ENCODE peak calls at places on chromosomes 16 and 17, in six cellular contexts. One of them, this sample, is unnamed.

GRCh38 chr17:69870091-69870530 is 204.9 kb upstream of the KCNJ16 start:
- DNase-seq in astrocyte of the spinal cord: peak; percentile 88
- DNase-seq in choroid plexus epithelial cell: peak; percentile 44
- DNase-seq in Peyer's patch: no peak
- DNase-seq in MCF 10A: peak; percentile 24
- DNase-seq in OCI-LY7: peak; percentile 6
- DNase-seq in this sample: no peak

GRCh38 chr17:82449883-82450356 is 632 bp downstream of the CYBC1 start:
- DNase-seq in astrocyte of the spinal cord: no peak
- DNase-seq in Peyer's patch: peak; percentile 43
- DNase-seq in MCF 10A: no peak
- DNase-seq in OCI-LY7: no peak
- DNase-seq in choroid plexus epithelial cell: no peak
- DNase-seq in this sample: no peak

GRCh38 chr17:37056622-37057021 is 107.9 kb downstream of the AATF start:
- DNase-seq in OCI-LY7: no peak
- DNase-seq in Peyer's patch: no peak
- DNase-seq in choroid plexus epithelial cell: no peak
- DNase-seq in astrocyte of the spinal cord: no peak
- DNase-seq in MCF 10A: no peak
- DNase-seq in this sample: no peak

GRCh38 chr16:27441276-27441675 is 39.3 kb downstream of the IL21R start:
- DNase-seq in Peyer's patch: no peak
- DNase-seq in choroid plexus epithelial cell: no peak
- DNase-seq in astrocyte of the spinal cord: no peak
- DNase-seq in OCI-LY7: no peak
- DNase-seq in MCF 10A: no peak
- DNase-seq in this sample: no peak

GRCh38 chr16:72791786-72792185 is 256.1 kb downstream of the ZFHX3 start:
- DNase-seq in astrocyte of the spinal cord: no peak
- DNase-seq in OCI-LY7: no peak
- DNase-seq in Peyer's patch: no peak
- DNase-seq in choroid plexus epithelial cell: no peak
- DNase-seq in MCF 10A: no peak
- DNase-seq in this sample: peak; percentile 13

GRCh38 chr17:80892900-80893603 is 98.6 kb upstream of the CHMP6 start:
- DNase-seq in MCF 10A: peak; percentile 98
- DNase-seq in OCI-LY7: no peak
- DNase-seq in astrocyte of the spinal cord: peak; percentile 80
- DNase-seq in choroid plexus epithelial cell: peak; percentile 48
- DNase-seq in Peyer's patch: no peak
- DNase-seq in this sample: no peak

GRCh38 chr16:59905628-59906027 is 1171.5 kb upstream of the GOT2 start:
- DNase-seq in OCI-LY7: no peak
- DNase-seq in MCF 10A: peak; percentile 83
- DNase-seq in choroid plexus epithelial cell: peak; percentile 38
- DNase-seq in Peyer's patch: no peak
- DNase-seq in astrocyte of the spinal cord: peak; percentile 13
- DNase-seq in this sample: no peak

GRCh38 chr16:1428511-1428910 is 2.4 kb upstream of the PERCC1 start:
- DNase-seq in OCI-LY7: peak; percentile 49
- DNase-seq in choroid plexus epithelial cell: peak; percentile 27
- DNase-seq in Peyer's patch: peak; percentile 60
- DNase-seq in MCF 10A: peak; percentile 68
- DNase-seq in astrocyte of the spinal cord: no peak
- DNase-seq in this sample: no peak

GRCh38 chr17:63445571-63446217 is 412 bp downstream of the CYB561 start:
- DNase-seq in MCF 10A: peak; percentile 71
- DNase-seq in Peyer's patch: no peak
- DNase-seq in astrocyte of the spinal cord: no peak
- DNase-seq in choroid plexus epithelial cell: peak; percentile 43
- DNase-seq in OCI-LY7: no peak
- DNase-seq in this sample: peak; percentile 75
- TF ChIP-seq CTCF in MCF 10A: peak; percentile 64
- TF ChIP-seq CTCF in Peyer's patch: peak; percentile 60
- TF ChIP-seq CTCF in astrocyte of the spinal cord: peak; percentile 42
- TF ChIP-seq CTCF in choroid plexus epithelial cell: peak; percentile 22
- TF ChIP-seq CTCF in OCI-LY7: peak; percentile 17
- TF ChIP-seq CTCF in this sample: peak; percentile 41

DNA sequence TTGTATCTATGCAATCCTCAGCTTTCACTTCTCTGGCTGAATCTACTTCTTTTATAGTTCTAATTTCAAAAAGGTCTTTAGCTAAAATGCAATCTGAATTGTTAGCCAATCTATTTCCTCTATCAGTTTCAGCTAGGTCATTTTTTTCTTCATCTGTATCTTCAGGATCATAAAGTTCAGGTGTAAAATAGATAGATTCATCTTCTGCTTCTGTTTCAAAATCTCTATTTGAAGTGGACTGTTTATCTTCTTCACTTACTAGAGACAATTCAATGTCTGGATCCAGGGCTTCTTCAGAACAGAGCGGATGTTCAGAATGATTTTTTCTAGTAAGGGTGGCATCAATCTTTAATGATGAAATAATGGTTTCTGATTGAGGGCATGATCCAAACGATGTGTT is 92.4 kb upstream of the NACA2 start:
- DNase-seq in choroid plexus epithelial cell: no peak
- DNase-seq in OCI-LY7: no peak
- DNase-seq in Peyer's patch: no peak
- DNase-seq in MCF 10A: no peak
- DNase-seq in astrocyte of the spinal cord: no peak
- DNase-seq in this sample: no peak
- TF ChIP-seq CTCF in choroid plexus epithelial cell: no peak
- TF ChIP-seq CTCF in OCI-LY7: no peak
- TF ChIP-seq CTCF in Peyer's patch: no peak
- TF ChIP-seq CTCF in MCF 10A: no peak
- TF ChIP-seq CTCF in astrocyte of the spinal cord: no peak
- TF ChIP-seq CTCF in this sample: no peak

GRCh38 chr17:72588961-72589360 is 468.1 kb downstream of the SOX9 start:
- DNase-seq in astrocyte of the spinal cord: peak; percentile 64
- DNase-seq in OCI-LY7: no peak
- DNase-seq in choroid plexus epithelial cell: no peak
- DNase-seq in MCF 10A: peak; percentile 92
- DNase-seq in Peyer's patch: no peak
- DNase-seq in this sample: peak; percentile 80
- TF ChIP-seq CTCF in astrocyte of the spinal cord: no peak
- TF ChIP-seq CTCF in OCI-LY7: no peak
- TF ChIP-seq CTCF in choroid plexus epithelial cell: no peak
- TF ChIP-seq CTCF in MCF 10A: no peak
- TF ChIP-seq CTCF in Peyer's patch: no peak
- TF ChIP-seq CTCF in this sample: no peak

GRCh38 chr17:8016632-8017424 is 14.4 kb downstream of the GUCY2D start:
- DNase-seq in astrocyte of the spinal cord: peak; percentile 15
- DNase-seq in choroid plexus epithelial cell: peak; percentile 49
- DNase-seq in Peyer's patch: peak; percentile 29
- DNase-seq in MCF 10A: peak; percentile 87
- DNase-seq in OCI-LY7: peak; percentile 50
- DNase-seq in this sample: no peak
- TF ChIP-seq CTCF in astrocyte of the spinal cord: peak; percentile 50
- TF ChIP-seq CTCF in choroid plexus epithelial cell: peak; percentile 85
- TF ChIP-seq CTCF in Peyer's patch: peak; percentile 57
- TF ChIP-seq CTCF in MCF 10A: peak; percentile 90
- TF ChIP-seq CTCF in OCI-LY7: peak; percentile 82
- TF ChIP-seq CTCF in this sample: peak; percentile 78

GRCh38 chr17:4155980-4156620 is 13.1 kb downstream of the CYB5D2 start:
- DNase-seq in choroid plexus epithelial cell: no peak
- DNase-seq in astrocyte of the spinal cord: no peak
- DNase-seq in Peyer's patch: no peak
- DNase-seq in MCF 10A: no peak
- DNase-seq in OCI-LY7: no peak
- DNase-seq in this sample: no peak

GRCh38 chr17:4148611-4149308 is 5.8 kb downstream of the CYB5D2 start:
- DNase-seq in Peyer's patch: no peak
- DNase-seq in MCF 10A: no peak
- DNase-seq in astrocyte of the spinal cord: no peak
- DNase-seq in choroid plexus epithelial cell: no peak
- DNase-seq in OCI-LY7: no peak
- DNase-seq in this sample: no peak

GRCh38 chr17:4150106-4150505 is 7.1 kb downstream of the CYB5D2 start:
- DNase-seq in choroid plexus epithelial cell: no peak
- DNase-seq in OCI-LY7: no peak
- DNase-seq in astrocyte of the spinal cord: no peak
- DNase-seq in MCF 10A: no peak
- DNase-seq in Peyer's patch: no peak
- DNase-seq in this sample: no peak

GRCh38 chr17:4154201-4154600 is 11.2 kb downstream of the CYB5D2 start:
- DNase-seq in Peyer's patch: no peak
- DNase-seq in MCF 10A: peak; percentile 29
- DNase-seq in choroid plexus epithelial cell: no peak
- DNase-seq in astrocyte of the spinal cord: no peak
- DNase-seq in OCI-LY7: no peak
- DNase-seq in this sample: no peak

GRCh38 chr17:4152471-4152870 is 9.5 kb downstream of the CYB5D2 start:
- DNase-seq in MCF 10A: no peak
- DNase-seq in astrocyte of the spinal cord: peak; percentile 42
- DNase-seq in choroid plexus epithelial cell: no peak
- DNase-seq in Peyer's patch: no peak
- DNase-seq in OCI-LY7: no peak
- DNase-seq in this sample: no peak
- TF ChIP-seq CTCF in MCF 10A: no peak
- TF ChIP-seq CTCF in astrocyte of the spinal cord: no peak
- TF ChIP-seq CTCF in choroid plexus epithelial cell: no peak
- TF ChIP-seq CTCF in Peyer's patch: no peak
- TF ChIP-seq CTCF in OCI-LY7: no peak
- TF ChIP-seq CTCF in this sample: no peak